ENCODE peak calls at places on chromosomes 16 and 17, in ten cellular contexts. S is tibial nerve, H is osteocyte, L is right lobe of liver, I is fibroblast of pulmonary artery, A is GM10248, Z is sigmoid colon, P is cardiac fibroblast, M is H9, F is neural crest cell. U is an unnamed sample.

GRCh38 chr16:2337431-2338296 is 2.9 kb downstream of the ABCA3 start:
- DNase-seq in H (peak; percentile 69), P (no peak), M (no peak), Z (no peak), S (no peak), A (no peak), I (no peak), L (no peak), F (no peak), U (no peak)

GRCh38 chr16:7921360-7921759 is 588.7 kb downstream of the RBFOX1 start:
- DNase-seq in H (no peak), S (no peak), A (no peak), L (no peak), I (no peak), Z (no peak), M (peak; percentile 31), F (no peak), P (no peak), U (no peak)

GRCh38 chr17:33381201-33381600 is 88.1 kb upstream of the ASIC2 start:
- DNase-seq in M (peak; percentile 52), Z (no peak), F (no peak), L (no peak), S (no peak), I (no peak), H (no peak), A (no peak), P (peak; percentile 1), U (peak; percentile 10)

GRCh38 chr17:19727466-19728113 is 11.2 kb upstream of the SLC47A2 start:
- DNase-seq in I (peak; percentile 95), S (peak; percentile 93), M (no peak), A (no peak), P (peak; percentile 97), Z (peak; percentile 90), H (no peak), L (no peak), F (no peak), U (no peak)

GRCh38 chr16:70304892-70305448 is 6.0 kb downstream of the DDX19B start:
- DNase-seq in H (no peak), A (no peak), F (no peak), Z (no peak), S (no peak), P (no peak), L (no peak), I (no peak), M (no peak), U (no peak)

GRCh38 chr17:56966277-56966676 is 5.4 kb upstream of the COIL start:
- DNase-seq in F (no peak), H (no peak), S (no peak), L (no peak), A (no peak), I (no peak), M (no peak), P (no peak), Z (no peak), U (no peak)

GRCh38 chr17:83195330-83196087 is 116.1 kb downstream of the METRNL start:
- DNase-seq in S (peak; percentile 41), I (peak; percentile 21), Z (peak; percentile 69), P (peak; percentile 59), A (no peak), F (no peak), L (no peak), H (peak; percentile 95), M (no peak), U (no peak)

GRCh38 chr17:28746611-28747045 is 2.8 kb downstream of the TRAF4 start:
- DNase-seq in I (no peak), H (no peak), L (peak; percentile 69), F (no peak), P (no peak), A (no peak), Z (no peak), S (no peak), M (peak; percentile 78), U (no peak)

GRCh38 chr17:32625971-32626370 is 139.2 kb downstream of the CDK5R1 start:
- DNase-seq in H (no peak), F (no peak), A (no peak), Z (no peak), P (no peak), M (no peak), I (no peak), L (no peak), S (no peak), U (no peak)

GRCh38 chr16:55051571-55051970 is 120.9 kb downstream of the IRX5 start:
- DNase-seq in S (no peak), A (no peak), L (no peak), I (no peak), M (peak; percentile 14), H (no peak), Z (peak; percentile 25), F (no peak), P (no peak), U (no peak)

DNA sequence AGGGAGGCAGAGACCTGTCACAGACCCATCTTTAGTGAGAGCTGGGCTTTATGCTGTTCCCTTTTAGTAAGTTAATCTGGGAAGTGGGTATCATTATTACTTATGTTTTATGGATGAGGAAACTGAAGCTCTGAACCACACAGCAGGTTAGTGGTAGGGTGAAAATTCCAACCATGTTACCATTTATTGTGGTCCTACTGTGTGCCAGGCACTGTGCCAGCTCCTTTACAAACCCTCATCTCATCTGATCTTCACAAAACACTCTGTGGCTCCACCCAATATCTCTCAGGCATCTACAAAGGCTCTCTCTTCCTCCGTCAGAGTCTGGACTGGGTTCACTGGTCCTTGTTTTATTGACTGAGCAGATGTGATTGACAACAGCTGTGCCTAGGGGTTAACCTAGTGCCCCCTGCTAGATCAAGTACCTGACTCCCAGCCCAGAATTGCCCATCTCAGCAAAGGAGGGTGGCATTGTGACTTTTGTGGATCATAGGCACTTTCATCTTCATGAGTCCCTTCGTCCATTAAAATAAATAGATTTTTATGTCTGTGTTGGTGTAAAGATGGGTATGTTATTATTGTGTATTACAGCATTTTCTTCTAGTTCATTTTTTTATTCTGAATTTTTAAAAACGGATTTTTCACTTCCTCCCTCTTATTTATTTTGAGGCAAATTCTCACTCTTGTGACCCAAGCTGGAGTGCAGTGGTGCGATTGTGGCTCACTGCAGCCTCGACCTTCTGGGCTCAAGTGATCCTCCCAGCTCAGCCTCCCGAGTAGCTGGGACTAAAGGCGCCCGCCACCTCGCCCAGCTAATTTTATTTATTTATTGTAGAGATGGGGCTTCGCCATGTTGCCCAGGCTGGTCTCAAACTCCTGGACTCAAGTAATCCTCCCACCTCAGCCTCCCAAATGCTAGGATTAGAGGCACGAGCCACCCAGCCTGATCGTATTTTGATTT is 3.1 kb downstream of the TGFB1I1 start:
- DNase-seq in S (no peak), Z (no peak), H (no peak), L (no peak), F (no peak), I (no peak), A (no peak), M (no peak), P (no peak), U (no peak)
- TF ChIP-seq CTCF in S (no peak), Z (no peak), H (no peak), L (no peak), F (no peak), I (no peak), A (no peak), M (no peak), P (no peak), U (no peak)

GRCh38 chr17:66275651-66276050 is 26.8 kb upstream of the PRKCA start:
- DNase-seq in S (no peak), A (no peak), H (no peak), F (no peak), P (peak; percentile 76), Z (no peak), L (no peak), I (peak; percentile 92), M (no peak), U (no peak)
- TF ChIP-seq CTCF in S (no peak), A (no peak), H (no peak), F (no peak), P (no peak), Z (no peak), L (no peak), I (no peak), M (no peak), U (no peak)

GRCh38 chr16:57606847-57607501 is 21.5 kb upstream of the ADGRG1 start:
- DNase-seq in M (no peak), S (no peak), H (peak; percentile 80), F (no peak), L (peak; percentile 80), P (no peak), A (peak; percentile 14), Z (no peak), I (no peak), U (no peak)
- TF ChIP-seq CTCF in M (no peak), S (no peak), H (no peak), F (no peak), L (no peak), P (no peak), A (no peak), Z (no peak), I (no peak), U (no peak)

DNA sequence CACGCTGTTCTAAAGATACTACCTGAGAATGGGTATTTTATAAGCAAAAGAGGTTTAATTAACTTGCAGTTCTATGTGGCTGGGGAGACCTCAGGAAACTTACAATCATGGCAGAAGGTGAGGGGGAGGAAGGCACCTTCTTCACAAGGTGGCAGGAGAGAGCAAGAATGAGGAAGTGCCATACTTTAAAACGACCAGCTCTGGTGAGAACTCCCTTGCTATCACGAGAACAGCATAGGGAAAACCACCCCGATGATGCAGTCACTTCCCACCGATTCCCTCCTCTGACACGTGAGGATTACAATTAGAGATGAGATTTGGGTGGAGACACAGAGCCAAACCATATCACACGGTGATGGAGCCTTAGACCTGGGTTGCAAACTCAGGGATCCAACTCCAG is 317.5 kb upstream of the EEF2KMT start:
- DNase-seq in L (no peak), A (no peak), P (no peak), S (no peak), M (peak; percentile 60), I (no peak), Z (no peak), F (no peak), H (no peak), U (no peak)
- TF ChIP-seq CTCF in L (no peak), A (no peak), P (no peak), S (no peak), M (peak; percentile 71), I (no peak), Z (no peak), F (peak; percentile 24), H (no peak), U (no peak)

GRCh38 chr16:21685034-21685455 is 21.3 kb downstream of the OTOA start:
- DNase-seq in I (peak; percentile 3), L (no peak), M (peak; percentile 70), P (no peak), S (no peak), F (peak; percentile 30), Z (no peak), A (no peak), H (no peak), U (peak; percentile 24)

GRCh38 chr16:21689107-21689506 is 25.3 kb downstream of the OTOA start:
- DNase-seq in S (no peak), H (no peak), M (no peak), F (no peak), I (no peak), L (no peak), P (no peak), A (no peak), Z (no peak), U (no peak)

GRCh38 chr16:21683184-21683583 is 19.4 kb downstream of the OTOA start:
- DNase-seq in I (no peak), F (no peak), H (no peak), Z (no peak), P (no peak), S (no peak), A (no peak), L (no peak), M (no peak), U (no peak)

GRCh38 chr16:21684199-21684598 is 20.4 kb downstream of the OTOA start:
- DNase-seq in P (no peak), I (peak; percentile 4), H (no peak), L (no peak), Z (no peak), F (peak; percentile 23), S (no peak), M (peak; percentile 58), A (peak; percentile 28), U (peak; percentile 9)
- TF ChIP-seq CTCF in P (peak; percentile 58), I (peak; percentile 42), H (peak; percentile 32), L (peak; percentile 12), Z (no peak), F (peak; percentile 57), S (no peak), M (peak; percentile 86), A (peak; percentile 39), U (peak; percentile 76)